ENCODE peak calls at places on chromosomes 7 and 10, in four cellular contexts. J is MV-4-11; Q is activated naive CD4-positive, alpha-beta T cell treated with Interleukin-2 at 50 U/mL for 16 hours; L is renal cortical epithelial cell. K is an unnamed sample.

GRCh38 chr7:79141252-79141651 is 312.2 kb downstream of the MAGI2 start:
- DNase-seq in Q (no peak), L (no peak), J (no peak), K (no peak)

GRCh38 chr7:113452245-113452644 is 333.9 kb upstream of the SMIM30 start:
- DNase-seq in J (no peak), Q (no peak), L (no peak), K (no peak)

GRCh38 chr10:122374246-122374858 is at the start of gene PLEKHA1:
- DNase-seq in L (peak), Q (peak), J (peak), K (peak)

GRCh38 chr10:8193546-8193945 is 139.1 kb downstream of the GATA3 start:
- DNase-seq in Q (no peak), J (no peak), L (peak), K (no peak)

GRCh38 chr10:88039496-88040200 is 176.2 kb downstream of the PTEN start:
- DNase-seq in L (peak), Q (no peak), J (no peak), K (no peak)

GRCh38 chr7:40753455-40753854 is 618.6 kb downstream of the SUGCT start:
- DNase-seq in J (no peak), L (peak), Q (no peak), K (no peak)

GRCh38 chr7:99000904-99001442 is 122.6 kb downstream of the TRRAP start:
- DNase-seq in Q (no peak), L (peak), J (no peak), K (no peak)

GRCh38 chr7:118312051-118312450 is 87.5 kb downstream of the ANKRD7 start:
- DNase-seq in J (no peak), Q (no peak), L (peak), K (no peak)

GRCh38 chr10:27714349-27714748 is 31.3 kb downstream of the MKX start:
- DNase-seq in Q (no peak), J (no peak), L (no peak), K (no peak)

GRCh38 chr7:21454906-21455305 is 27.0 kb downstream of the SP4 start:
- DNase-seq in Q (no peak), L (peak), J (no peak), K (no peak)

GRCh38 chr10:51137741-51138529 is 63.6 kb downstream of the PRKG1 start:
- DNase-seq in Q (no peak), L (peak), J (no peak), K (no peak)

GRCh38 chr7:1359681-1360485 is 99.4 kb downstream of the MICALL2 start:
- DNase-seq in J (no peak), Q (no peak), L (no peak), K (no peak)

GRCh38 chr10:119237722-119238436 is 30.5 kb downstream of the GRK5 start:
- DNase-seq in Q (no peak), J (no peak), L (no peak), K (peak)

GRCh38 chr7:114217026-114217425 is 197.6 kb upstream of the FOXP2 start:
- DNase-seq in J (no peak), Q (no peak), L (peak), K (no peak)

GRCh38 chr7:16268821-16269768 is 152.2 kb downstream of the CRPPA start:
- DNase-seq in L (peak), Q (no peak), J (no peak), K (no peak)

GRCh38 chr10:21700474-21700873 is 166.4 kb downstream of the MLLT10 start:
- DNase-seq in Q (no peak), J (no peak), L (no peak), K (no peak)

GRCh38 chr7:5629941-5630340 is 151.5 kb downstream of the RNF216 start:
- DNase-seq in Q (peak), J (peak), L (no peak), K (no peak)

GRCh38 chr10:86522385-86522855 is 828 bp upstream of the WAPL start:
- DNase-seq in J (peak), Q (no peak), L (no peak), K (peak)

GRCh38 chr10:117342638-117343037 is 32.6 kb downstream of the PDZD8 start:
- DNase-seq in L (peak), J (no peak), Q (no peak), K (peak)

GRCh38 chr10:97792058-97792721 is 20.4 kb upstream of the SFRP5 start:
- DNase-seq in L (peak), J (peak), Q (peak), K (peak)